ENCODE peak calls at places on chromosomes 7 and 10, in four cellular contexts. G is GM12878, X is HL-60, F is K562. M is an unnamed sample.
A peak's percentile ranks its signal among the peaks of the same experiment; 100 is the strongest.

GRCh38 chr10:23065549-23065948 is 29.8 kb upstream of the MSRB2 start:
- DNase-seq in G (no peak), F (no peak), X (no peak), M (no peak)

GRCh38 chr10:43229208-43230061 is 37.4 kb downstream of the RASGEF1A start:
- DNase-seq in X (no peak), F (peak; percentile 47), G (no peak), M (no peak)

GRCh38 chr7:87599336-87599735 is 1.3 kb downstream of the ABCB1 start:
- DNase-seq in G (peak; percentile 60), X (peak; percentile 59), F (no peak), M (peak; percentile 46)

GRCh38 chr7:78673272-78673671 is 780.2 kb downstream of the MAGI2 start:
- DNase-seq in F (no peak), G (no peak), X (no peak), M (no peak)

GRCh38 chr7:70856889-70857511 is 274.9 kb upstream of the GALNT17 start:
- DNase-seq in G (peak; percentile 12), X (peak; percentile 51), F (peak; percentile 76), M (peak; percentile 22)

GRCh38 chr7:150451097-150451793 is 815 bp downstream of the GIMAP8 start:
- DNase-seq in X (no peak), G (peak; percentile 79), F (no peak), M (peak; percentile 43)

GRCh38 chr7:102897211-102897621 is 15.6 kb upstream of the LRRC17 start:
- DNase-seq in X (no peak), F (no peak), G (no peak), M (no peak)

GRCh38 chr7:50335795-50336754 is 31.6 kb downstream of the IKZF1 start:
- DNase-seq in G (no peak), X (peak; percentile 95), F (peak; percentile 89), M (no peak)

GRCh38 chr10:34430685-34431084 is 384.4 kb downstream of the PARD3 start:
- DNase-seq in G (no peak), F (no peak), X (peak; percentile 73), M (no peak)

GRCh38 chr10:129328531-129328930 is 138.5 kb upstream of the MGMT start:
- DNase-seq in X (no peak), G (no peak), F (no peak), M (no peak)

DNA sequence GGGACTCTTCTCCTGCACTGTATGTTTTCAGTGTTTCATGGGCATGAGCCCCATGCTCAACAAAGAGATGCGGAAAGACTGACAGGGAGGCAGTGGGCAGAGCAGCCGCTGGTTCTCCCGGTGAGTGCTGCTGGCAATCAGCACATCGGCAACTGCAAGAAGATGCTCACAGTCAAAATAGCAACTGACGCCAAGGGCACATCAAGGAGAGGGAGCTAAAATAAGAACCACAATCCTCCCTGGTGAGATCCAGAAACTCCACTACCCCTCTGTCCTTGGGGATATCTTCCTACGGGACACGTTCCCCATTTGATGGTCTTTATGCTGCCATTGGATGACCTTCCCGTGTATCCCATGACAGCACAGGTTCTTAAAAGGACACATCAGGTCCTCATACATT is 28.9 kb upstream of the SVIL start:
- DNase-seq in F (no peak), X (no peak), G (no peak), M (no peak)
- TF ChIP-seq SPI1 in F (no peak), X (no peak), G (no peak), M (no peak)

DNA sequence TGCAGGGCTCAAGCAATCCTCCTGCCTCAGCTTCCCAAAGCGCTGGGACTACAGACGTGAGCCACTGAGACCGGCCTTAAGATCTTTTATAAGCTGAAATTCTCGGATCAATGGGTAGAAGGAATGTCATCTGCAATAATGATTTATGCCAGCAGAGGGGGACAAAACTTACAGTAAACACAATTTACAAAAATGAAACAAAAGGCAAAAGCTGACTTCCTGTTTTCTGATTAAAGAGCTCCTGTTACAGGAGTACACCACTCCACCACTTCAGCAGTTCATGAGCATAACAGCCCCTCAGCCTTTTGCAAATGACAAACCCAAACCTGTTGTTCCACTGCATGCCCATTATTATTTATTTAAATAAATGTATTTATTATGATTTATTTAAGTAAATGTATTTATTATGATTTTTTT is 88.5 kb upstream of the ATP6V0A4 start:
- DNase-seq in F (peak; percentile 64), G (peak; percentile 42), X (peak; percentile 61), M (peak; percentile 37)
- TF ChIP-seq POLR2AphosphoS5 in F (no peak), G (no peak), X (no peak), M (no peak)

GRCh38 chr10:12187321-12187905 is 8.3 kb downstream of the NUDT5 start:
- DNase-seq in F (no peak), X (no peak), G (no peak), M (no peak)
- TF ChIP-seq SPI1 in F (no peak), X (no peak), G (no peak), M (no peak)

GRCh38 chr10:125017547-125018298 is 75.8 kb downstream of the ZRANB1 start:
- DNase-seq in G (no peak), X (no peak), F (no peak), M (no peak)

GRCh38 chr10:125014984-125015944 is 73.3 kb downstream of the ZRANB1 start:
- DNase-seq in X (no peak), F (no peak), G (no peak), M (no peak)

GRCh38 chr10:125018576-125019143 is 76.7 kb downstream of the ZRANB1 start:
- DNase-seq in G (no peak), X (no peak), F (no peak), M (no peak)

GRCh38 chr10:125016123-125016522 is 74.2 kb downstream of the ZRANB1 start:
- DNase-seq in G (no peak), X (no peak), F (no peak), M (no peak)

DNA sequence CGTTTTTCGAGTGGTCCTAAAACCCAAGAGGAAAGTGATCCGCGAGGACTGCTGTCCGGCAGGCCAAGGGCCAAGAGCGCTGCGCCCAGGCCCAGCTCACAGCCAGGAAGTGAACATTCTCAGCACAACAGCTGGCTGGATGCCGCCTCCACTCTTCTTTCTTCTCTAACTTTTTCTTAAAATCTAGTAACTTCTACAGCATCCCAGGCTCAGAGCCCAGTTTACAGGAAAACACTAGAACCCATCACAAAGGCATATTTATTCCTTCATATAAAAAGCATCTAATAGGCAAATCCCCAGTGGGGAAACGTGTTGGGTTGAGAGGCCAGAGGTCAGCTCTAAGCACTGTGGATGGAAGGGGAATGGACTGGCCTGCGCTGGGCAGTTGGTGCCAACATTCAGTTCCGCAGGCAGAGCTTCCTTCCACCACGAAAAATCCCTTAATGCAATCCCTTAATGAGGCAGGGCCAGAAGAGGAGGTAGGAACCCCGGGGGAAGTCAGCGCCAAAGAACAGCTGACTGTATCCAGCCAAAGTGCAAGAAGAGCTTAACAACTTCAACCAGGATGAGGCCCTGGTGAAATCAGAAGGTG is 74.8 kb downstream of the ZRANB1 start:
- DNase-seq in G (no peak), X (no peak), F (no peak), M (no peak)
- TF ChIP-seq POLR2AphosphoS5 in G (no peak), X (no peak), F (no peak), M (no peak)

DNA sequence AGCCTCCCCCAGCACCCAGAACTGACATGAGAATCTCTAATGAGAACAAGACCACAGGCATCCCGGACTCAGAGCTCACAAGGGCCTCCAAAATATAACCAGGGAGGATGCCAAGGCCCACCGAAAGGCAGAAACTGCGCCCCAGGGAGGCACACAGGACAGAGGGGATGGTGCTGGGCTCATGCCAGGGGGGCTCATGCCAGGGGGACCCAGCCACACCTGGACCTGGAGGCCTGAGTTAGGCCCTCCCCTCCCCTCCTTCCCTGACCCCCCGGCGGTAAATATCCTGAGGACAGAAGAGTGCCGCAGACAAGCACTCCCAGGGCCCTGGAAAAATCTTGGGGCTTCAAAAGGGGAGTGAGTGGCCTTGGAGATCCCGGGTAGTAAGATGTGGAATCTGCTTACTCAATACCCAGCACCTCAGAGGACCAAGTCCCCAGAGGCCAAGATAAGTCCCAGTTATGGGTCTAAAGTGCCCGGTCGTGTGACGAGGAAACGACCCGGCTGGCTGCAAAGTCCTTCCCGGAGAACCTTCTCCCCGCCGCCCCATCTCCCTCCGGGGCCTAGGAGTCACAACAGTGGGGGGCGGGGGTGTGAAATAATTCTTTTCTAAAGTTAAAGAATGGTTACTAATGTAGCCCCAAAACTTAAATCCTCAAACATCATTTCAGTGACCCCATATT is 11.9 kb downstream of the PDGFA start:
- DNase-seq in X (no peak), G (no peak), F (no peak), M (no peak)
- TF ChIP-seq SPI1 in X (no peak), G (no peak), F (no peak), M (no peak)

GRCh38 chr10:74213019-74213418 is 62.0 kb downstream of the ADK start:
- DNase-seq in G (no peak), F (no peak), X (no peak), M (no peak)
- TF ChIP-seq POLR2AphosphoS5 in G (no peak), F (no peak), X (no peak), M (no peak)

GRCh38 chr10:11936389-11937152 is 106.0 kb downstream of the UPF2 start:
- DNase-seq in G (no peak), F (no peak), X (no peak), M (no peak)
- TF ChIP-seq SPI1 in G (no peak), F (no peak), X (no peak), M (no peak)

GRCh38 chr10:95415631-95416031 is 124.8 kb upstream of the PDLIM1 start:
- DNase-seq in G (no peak), X (no peak), F (no peak), M (no peak)

GRCh38 chr10:95416973-95417372 is 126.2 kb upstream of the PDLIM1 start:
- DNase-seq in F (no peak), G (no peak), X (no peak), M (no peak)

GRCh38 chr10:95414016-95414830 is 123.4 kb upstream of the PDLIM1 start:
- DNase-seq in G (no peak), F (no peak), X (no peak), M (no peak)

GRCh38 chr10:95414844-95415545 is 124.2 kb upstream of the PDLIM1 start:
- DNase-seq in G (no peak), X (no peak), F (no peak), M (no peak)

DNA sequence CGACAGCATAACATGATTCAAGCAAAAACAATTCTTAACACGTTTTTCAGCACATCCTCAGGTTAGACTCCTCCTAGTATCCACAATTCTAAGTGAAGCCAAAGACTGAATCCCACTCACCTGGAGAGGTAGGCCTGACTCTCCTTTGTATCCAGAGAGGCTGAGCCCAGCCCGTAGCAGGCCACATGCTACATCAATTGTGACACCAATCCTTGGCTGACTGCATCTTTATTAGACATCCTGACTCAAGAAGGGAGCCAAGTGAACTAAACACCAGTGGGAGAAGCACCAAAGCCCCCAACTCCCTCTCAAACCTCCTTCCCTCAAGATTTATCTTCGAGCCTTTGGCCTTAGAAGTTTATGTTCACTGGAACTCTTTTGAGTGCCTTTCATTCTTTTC is 125.5 kb upstream of the PDLIM1 start:
- DNase-seq in G (no peak), X (no peak), F (no peak), M (no peak)
- TF ChIP-seq POLR2AphosphoS5 in G (no peak), X (no peak), F (no peak), M (no peak)

DNA sequence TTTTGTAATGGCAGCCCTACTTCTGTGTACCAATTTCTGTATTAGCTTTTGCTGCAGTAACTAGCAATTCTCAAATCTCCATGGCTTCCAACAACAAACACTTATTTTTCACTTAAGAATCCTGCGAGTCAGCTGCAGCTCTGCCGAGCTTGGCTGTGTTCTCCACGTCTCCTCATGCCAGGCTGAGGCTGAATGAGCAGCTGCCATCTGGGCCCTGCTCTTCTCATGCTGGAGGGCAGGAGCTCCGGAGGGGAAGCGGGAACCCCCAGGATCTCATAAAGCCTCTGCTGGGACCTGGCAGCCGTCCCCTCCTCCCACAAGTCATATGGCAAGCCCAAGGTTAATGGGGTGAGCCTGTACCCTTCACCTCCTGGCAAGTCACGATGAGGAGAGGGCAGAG is 591.1 kb downstream of the SDK1 start:
- DNase-seq in F (no peak), X (no peak), G (no peak), M (no peak)
- TF ChIP-seq SPI1 in F (no peak), X (no peak), G (no peak), M (no peak)

M was measured in GM12891.